ENCODE peak calls at places on chromosomes 1 and 21, in four cellular contexts. One of them, this sample, is unnamed.
A peak's percentile ranks its signal among the peaks of the same experiment; 100 is the strongest.

GRCh38 chr21:37237764-37238163 is 29.4 kb downstream of the VPS26C start:
- DNase-seq in gastrocnemius medialis: no peak
- DNase-seq in lower leg skin: no peak
- DNase-seq in sigmoid colon: no peak
- DNase-seq in this sample: no peak

GRCh38 chr1:118960567-118961136 is 27.5 kb downstream of the TBX15 start:
- DNase-seq in gastrocnemius medialis: peak; percentile 98
- DNase-seq in lower leg skin: peak; percentile 83
- DNase-seq in sigmoid colon: no peak
- DNase-seq in this sample: no peak

GRCh38 chr1:83083589-83084224 is 915.2 kb downstream of the TTLL7 start:
- DNase-seq in gastrocnemius medialis: no peak
- DNase-seq in lower leg skin: no peak
- DNase-seq in sigmoid colon: no peak
- DNase-seq in this sample: no peak

GRCh38 chr1:39450956-39451601 is 40.4 kb upstream of the BMP8A start:
- DNase-seq in gastrocnemius medialis: no peak
- DNase-seq in lower leg skin: no peak
- DNase-seq in sigmoid colon: no peak
- DNase-seq in this sample: no peak

GRCh38 chr1:200231787-200232222 is 178.0 kb downstream of the ZNF281 start:
- DNase-seq in gastrocnemius medialis: no peak
- DNase-seq in lower leg skin: no peak
- DNase-seq in sigmoid colon: no peak
- DNase-seq in this sample: no peak

GRCh38 chr21:44349847-44350772 is 3.3 kb upstream of the TRPM2 start:
- DNase-seq in gastrocnemius medialis: no peak
- DNase-seq in lower leg skin: no peak
- DNase-seq in sigmoid colon: no peak
- DNase-seq in this sample: no peak

GRCh38 chr1:41657679-41658078 is 173.2 kb upstream of the EDN2 start:
- DNase-seq in gastrocnemius medialis: no peak
- DNase-seq in lower leg skin: no peak
- DNase-seq in sigmoid colon: peak; percentile 28
- DNase-seq in this sample: no peak

GRCh38 chr1:56557746-56558145 is 21.6 kb downstream of the PLPP3 start:
- DNase-seq in gastrocnemius medialis: no peak
- DNase-seq in lower leg skin: no peak
- DNase-seq in sigmoid colon: no peak
- DNase-seq in this sample: no peak

GRCh38 chr1:68975534-68975933 is 478.7 kb upstream of the DEPDC1 start:
- DNase-seq in gastrocnemius medialis: no peak
- DNase-seq in lower leg skin: no peak
- DNase-seq in sigmoid colon: no peak
- DNase-seq in this sample: no peak

GRCh38 chr1:28591708-28592313 is at the start of gene RAB42:
- DNase-seq in gastrocnemius medialis: peak; percentile 30
- DNase-seq in lower leg skin: no peak
- DNase-seq in sigmoid colon: peak; percentile 78
- DNase-seq in this sample: peak; percentile 57

GRCh38 chr1:154304664-154305337 is 16.1 kb upstream of the AQP10 start:
- DNase-seq in gastrocnemius medialis: no peak
- DNase-seq in lower leg skin: no peak
- DNase-seq in sigmoid colon: no peak
- DNase-seq in this sample: no peak

GRCh38 chr1:68958957-68959356 is 462.1 kb upstream of the DEPDC1 start:
- DNase-seq in gastrocnemius medialis: no peak
- DNase-seq in lower leg skin: no peak
- DNase-seq in sigmoid colon: no peak
- DNase-seq in this sample: no peak

DNA sequence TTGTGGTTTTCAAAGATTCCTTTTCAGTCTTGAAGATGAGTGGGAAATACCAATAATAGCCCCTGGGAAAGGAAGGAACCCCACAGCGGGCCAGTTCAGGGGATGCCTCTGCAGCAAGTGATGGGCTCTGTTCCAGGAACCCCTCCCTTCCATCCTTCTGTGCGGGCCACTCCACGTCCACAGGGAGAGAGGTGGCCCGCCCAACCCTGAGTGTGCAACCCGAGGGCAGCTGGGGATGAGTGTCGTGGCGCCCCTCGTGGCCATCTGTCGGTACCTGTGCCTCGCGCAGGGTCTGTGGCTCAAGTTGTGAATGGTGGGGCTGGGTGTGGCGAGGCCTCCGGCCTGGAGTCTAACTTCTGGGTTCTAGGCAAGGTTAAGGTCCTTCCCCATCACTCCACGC is 65.6 kb downstream of the TLR5 start:
- DNase-seq in gastrocnemius medialis: no peak
- DNase-seq in lower leg skin: no peak
- DNase-seq in sigmoid colon: no peak
- DNase-seq in this sample: no peak
- TF ChIP-seq CTCF in gastrocnemius medialis: no peak
- TF ChIP-seq CTCF in lower leg skin: no peak
- TF ChIP-seq CTCF in sigmoid colon: no peak
- TF ChIP-seq CTCF in this sample: no peak

GRCh38 chr1:1020415-1021009 is 592 bp downstream of the AGRN start:
- DNase-seq in gastrocnemius medialis: no peak
- DNase-seq in lower leg skin: no peak
- DNase-seq in sigmoid colon: no peak
- DNase-seq in this sample: no peak

GRCh38 chr1:1021010-1021845 is 1.3 kb downstream of the AGRN start:
- DNase-seq in gastrocnemius medialis: no peak
- DNase-seq in lower leg skin: no peak
- DNase-seq in sigmoid colon: peak; percentile 83
- DNase-seq in this sample: no peak

GRCh38 chr1:1019122-1019999 is 559 bp upstream of the AGRN start:
- DNase-seq in gastrocnemius medialis: peak; percentile 77
- DNase-seq in lower leg skin: no peak
- DNase-seq in sigmoid colon: peak; percentile 93
- DNase-seq in this sample: peak; percentile 83

GRCh38 chr1:1021860-1022259 is 1.9 kb downstream of the AGRN start:
- DNase-seq in gastrocnemius medialis: no peak
- DNase-seq in lower leg skin: no peak
- DNase-seq in sigmoid colon: no peak
- DNase-seq in this sample: no peak

GRCh38 chr1:1020000-1020404 is at the start of gene AGRN:
- DNase-seq in gastrocnemius medialis: no peak
- DNase-seq in lower leg skin: no peak
- DNase-seq in sigmoid colon: no peak
- DNase-seq in this sample: peak; percentile 56
- TF ChIP-seq POLR2A in gastrocnemius medialis: no peak
- TF ChIP-seq POLR2A in lower leg skin: no peak
- TF ChIP-seq POLR2A in sigmoid colon: no peak
- TF ChIP-seq POLR2A in this sample: no peak

DNA sequence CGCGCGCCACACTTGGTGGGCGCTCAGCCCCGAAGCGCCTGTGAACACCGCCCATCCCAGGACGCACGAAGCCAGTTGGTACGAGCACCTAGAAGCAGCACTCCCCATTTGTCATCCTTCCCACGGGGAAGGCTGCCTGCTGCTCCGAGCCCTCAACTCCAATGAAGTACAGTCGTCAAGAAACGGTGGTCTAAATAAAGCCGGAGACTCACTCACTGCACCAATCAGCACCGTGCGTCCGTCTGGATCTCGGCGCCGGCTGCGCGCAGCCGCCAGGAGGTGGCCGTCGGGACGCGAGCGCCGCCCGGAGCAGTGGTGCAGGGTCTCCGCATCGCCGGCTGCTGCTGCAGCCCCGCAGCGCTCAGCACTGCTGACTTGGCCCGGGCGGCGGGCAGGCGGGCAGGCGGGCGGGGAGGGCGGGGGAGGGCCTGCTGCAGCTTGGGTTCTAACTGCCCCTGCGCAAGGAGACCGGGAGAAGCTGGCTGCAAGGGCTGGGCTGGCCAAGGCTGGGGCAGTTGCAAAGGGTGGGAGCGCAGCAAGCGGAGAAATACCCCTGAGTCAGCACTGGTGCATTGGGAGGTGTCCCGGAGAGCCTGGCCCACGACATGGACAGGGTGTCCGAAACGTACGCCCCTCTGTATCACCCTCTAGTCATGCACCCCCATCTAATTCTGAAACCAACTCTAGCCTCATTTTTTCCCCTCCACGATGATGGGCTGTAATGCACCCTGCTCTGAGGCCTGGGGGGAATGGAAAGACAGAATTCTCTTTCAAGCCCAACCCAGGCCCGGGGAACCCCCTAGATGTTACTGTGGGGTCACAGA is 35.8 kb upstream of the H6PD start:
- DNase-seq in gastrocnemius medialis: no peak
- DNase-seq in lower leg skin: no peak
- DNase-seq in sigmoid colon: no peak
- DNase-seq in this sample: no peak
- TF ChIP-seq CTCF in gastrocnemius medialis: no peak
- TF ChIP-seq CTCF in lower leg skin: no peak
- TF ChIP-seq CTCF in sigmoid colon: no peak
- TF ChIP-seq CTCF in this sample: no peak

GRCh38 chr1:204576422-204576821 is 60.2 kb downstream of the MDM4 start:
- DNase-seq in gastrocnemius medialis: no peak
- DNase-seq in lower leg skin: no peak
- DNase-seq in sigmoid colon: no peak
- DNase-seq in this sample: no peak

GRCh38 chr1:204579681-204580080 is 63.5 kb downstream of the MDM4 start:
- DNase-seq in gastrocnemius medialis: no peak
- DNase-seq in lower leg skin: no peak
- DNase-seq in sigmoid colon: no peak
- DNase-seq in this sample: no peak

GRCh38 chr1:204580862-204581261 is 64.7 kb downstream of the MDM4 start:
- DNase-seq in gastrocnemius medialis: no peak
- DNase-seq in lower leg skin: no peak
- DNase-seq in sigmoid colon: no peak
- DNase-seq in this sample: no peak

GRCh38 chr1:204577794-204578478 is 61.7 kb downstream of the MDM4 start:
- DNase-seq in gastrocnemius medialis: no peak
- DNase-seq in lower leg skin: no peak
- DNase-seq in sigmoid colon: no peak
- DNase-seq in this sample: no peak

DNA sequence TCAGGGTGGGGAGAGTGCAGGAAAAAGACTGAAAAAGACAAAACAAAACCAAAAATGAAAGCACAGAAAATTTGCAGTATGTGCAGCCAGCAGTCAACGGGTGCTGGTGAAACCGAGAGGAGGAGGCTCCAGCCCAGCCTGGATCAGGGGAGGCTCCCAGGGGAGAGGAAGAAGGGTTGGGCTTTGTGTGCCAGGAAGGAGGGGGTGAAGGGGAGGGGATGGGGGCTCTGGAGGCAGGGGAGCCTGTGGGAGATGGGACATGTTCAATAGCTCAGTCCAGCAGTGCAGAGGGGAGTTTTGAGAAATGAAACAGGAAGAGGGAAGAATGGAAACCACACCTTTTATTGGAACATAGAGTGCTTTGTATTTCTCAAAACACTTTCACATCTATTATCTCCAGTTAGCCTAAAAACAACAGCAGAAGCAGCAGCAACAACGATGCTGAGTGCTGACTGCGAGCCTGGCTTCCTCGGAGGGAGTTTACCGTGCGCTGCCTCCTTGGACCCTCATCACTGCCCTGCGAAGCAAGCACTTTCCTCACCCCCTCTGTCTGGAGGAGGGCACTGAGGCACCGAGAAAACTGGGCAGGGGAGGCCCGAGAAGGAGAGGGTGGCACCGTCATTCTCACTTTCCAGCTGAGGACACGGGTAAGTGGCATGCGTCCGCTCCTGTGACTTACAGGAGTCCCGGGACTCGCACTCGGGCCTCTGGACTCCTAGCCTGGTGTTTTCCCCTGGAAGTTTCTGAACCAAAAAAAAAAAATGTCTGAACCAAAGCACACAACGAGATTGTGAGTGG is 62.9 kb downstream of the MDM4 start:
- DNase-seq in gastrocnemius medialis: no peak
- DNase-seq in lower leg skin: no peak
- DNase-seq in sigmoid colon: peak; percentile 71
- DNase-seq in this sample: no peak
- TF ChIP-seq POLR2A in gastrocnemius medialis: no peak
- TF ChIP-seq POLR2A in lower leg skin: no peak
- TF ChIP-seq POLR2A in sigmoid colon: no peak
- TF ChIP-seq POLR2A in this sample: no peak

GRCh38 chr21:32096411-32096810 is 182.4 kb downstream of the MIS18A start:
- DNase-seq in gastrocnemius medialis: no peak
- DNase-seq in lower leg skin: no peak
- DNase-seq in sigmoid colon: no peak
- DNase-seq in this sample: no peak
- TF ChIP-seq CTCF in gastrocnemius medialis: no peak
- TF ChIP-seq CTCF in lower leg skin: no peak
- TF ChIP-seq CTCF in sigmoid colon: no peak
- TF ChIP-seq CTCF in this sample: no peak

GRCh38 chr1:15628003-15628402 is 10.7 kb downstream of the DDI2 start:
- DNase-seq in gastrocnemius medialis: no peak
- DNase-seq in lower leg skin: no peak
- DNase-seq in sigmoid colon: no peak
- DNase-seq in this sample: no peak
- TF ChIP-seq POLR2A in gastrocnemius medialis: no peak
- TF ChIP-seq POLR2A in lower leg skin: no peak
- TF ChIP-seq POLR2A in sigmoid colon: no peak
- TF ChIP-seq POLR2A in this sample: no peak

GRCh38 chr1:191929383-191929782 is 228.9 kb upstream of the RGS18 start:
- DNase-seq in gastrocnemius medialis: no peak
- DNase-seq in lower leg skin: no peak
- DNase-seq in sigmoid colon: no peak
- DNase-seq in this sample: no peak
- TF ChIP-seq CTCF in gastrocnemius medialis: no peak
- TF ChIP-seq CTCF in lower leg skin: no peak
- TF ChIP-seq CTCF in sigmoid colon: no peak
- TF ChIP-seq CTCF in this sample: no peak